ENCODE peak calls at places on chromosomes 1 and 21, in eight cellular contexts. G is thyroid gland, O is HCT116, U is ovary, T is prostate gland, S is transverse colon, W is stomach, A is A549. M is an unnamed sample.

GRCh38 chr21:30248844-30249243 is 32.9 kb upstream of the CLDN8 start:
- DNase-seq in S (no peak), U (no peak), T (no peak), A (no peak), G (no peak), W (no peak), O (no peak), M (no peak)

GRCh38 chr1:12046749-12047119 is 16.4 kb upstream of the TNFRSF8 start:
- DNase-seq in G (no peak), U (no peak), S (no peak), W (no peak), A (no peak), T (no peak), O (no peak), M (no peak)

GRCh38 chr1:197471248-197472035 is 203.4 kb downstream of the CRB1 start:
- DNase-seq in S (no peak), O (no peak), A (no peak), T (no peak), U (peak; percentile 36), G (no peak), W (no peak), M (no peak)

GRCh38 chr21:18204931-18205330 is 39.7 kb upstream of the CHODL start:
- DNase-seq in S (no peak), G (no peak), O (no peak), T (no peak), A (no peak), U (no peak), W (no peak), M (no peak)

GRCh38 chr1:246608616-246609376 is 42.5 kb downstream of the CNST start:
- DNase-seq in G (peak; percentile 78), U (peak; percentile 41), W (peak; percentile 93), T (peak; percentile 93), O (peak; percentile 56), A (peak; percentile 88), S (peak; percentile 76), M (peak; percentile 79)

GRCh38 chr1:220681220-220681847 is 8.8 kb upstream of the C1orf115 start:
- DNase-seq in A (no peak), T (no peak), U (no peak), O (no peak), G (no peak), W (no peak), S (no peak), M (no peak)

GRCh38 chr1:160007577-160008200 is 24.1 kb downstream of the PIGM start:
- DNase-seq in O (peak; percentile 31), A (peak; percentile 26), S (no peak), T (no peak), G (no peak), U (no peak), W (no peak), M (no peak)

GRCh38 chr1:64019818-64020217 is 183.6 kb upstream of the UBE2U start:
- DNase-seq in G (peak; percentile 21), O (no peak), T (no peak), U (no peak), W (peak; percentile 41), S (peak; percentile 18), A (peak; percentile 2), M (peak; percentile 53)

GRCh38 chr1:185775505-185775904 is 41.3 kb downstream of the HMCN1 start:
- DNase-seq in U (no peak), O (no peak), W (no peak), T (no peak), G (no peak), A (no peak), S (no peak), M (no peak)

GRCh38 chr21:45829566-45830147 is 151.9 kb upstream of the COL6A1 start:
- DNase-seq in A (no peak), G (no peak), S (no peak), T (no peak), U (no peak), W (no peak), O (no peak), M (peak; percentile 80)

GRCh38 chr1:93056214-93056613 is 22.9 kb upstream of the MTF2 start:
- DNase-seq in U (no peak), O (no peak), T (no peak), A (no peak), G (no peak), W (no peak), S (no peak), M (no peak)

GRCh38 chr1:214037468-214037867 is 49.7 kb downstream of the PROX1 start:
- DNase-seq in S (no peak), T (no peak), U (no peak), G (no peak), O (no peak), W (no peak), A (no peak), M (no peak)

GRCh38 chr1:116826818-116827606 is 72.8 kb downstream of the CD2 start:
- DNase-seq in A (peak; percentile 18), G (no peak), U (no peak), T (no peak), S (no peak), W (no peak), O (no peak), M (no peak)

GRCh38 chr1:222284466-222284865 is 263.4 kb downstream of the HHIPL2 start:
- DNase-seq in W (no peak), T (no peak), A (no peak), G (no peak), O (no peak), S (no peak), U (no peak), M (no peak)

GRCh38 chr1:45846931-45847330 is 43.5 kb downstream of the MAST2 start:
- DNase-seq in T (no peak), G (no peak), S (no peak), O (no peak), W (no peak), U (no peak), A (no peak), M (no peak)

GRCh38 chr1:45840704-45841103 is 37.3 kb downstream of the MAST2 start:
- DNase-seq in T (no peak), U (no peak), W (no peak), O (no peak), A (no peak), S (no peak), G (peak; percentile 54), M (no peak)

GRCh38 chr1:45848097-45848496 is 44.7 kb downstream of the MAST2 start:
- DNase-seq in A (no peak), W (peak; percentile 48), O (no peak), G (no peak), U (no peak), T (no peak), S (no peak), M (no peak)

GRCh38 chr1:45842786-45843185 is 39.4 kb downstream of the MAST2 start:
- DNase-seq in O (no peak), G (no peak), W (no peak), T (no peak), U (no peak), A (no peak), S (no peak), M (no peak)

DNA sequence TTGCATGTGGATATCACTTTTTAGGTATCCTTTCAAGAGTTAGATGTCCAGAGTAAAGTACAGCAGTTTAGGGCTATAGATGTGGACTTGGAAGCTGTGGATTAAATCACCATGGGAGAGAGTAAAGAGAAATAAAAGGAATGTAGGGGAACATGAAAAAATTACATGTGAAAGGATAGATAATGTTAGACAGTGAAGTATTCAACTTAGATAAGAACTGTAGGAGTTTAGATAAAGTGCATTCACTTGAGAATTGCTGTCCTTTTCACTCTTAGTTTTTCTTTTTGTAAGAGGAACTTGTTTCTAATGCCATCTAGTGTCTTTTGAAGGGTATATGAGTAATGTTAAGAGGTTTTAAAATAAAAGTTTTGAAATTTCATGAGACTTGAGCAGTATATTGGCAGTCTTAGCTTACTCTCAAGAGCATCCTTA is 40.1 kb downstream of the MAST2 start:
- DNase-seq in S (no peak), A (peak; percentile 16), T (no peak), W (no peak), O (no peak), U (no peak), G (no peak), M (no peak)
- TF ChIP-seq CTCF in S (no peak), A (peak; percentile 30), T (no peak), W (no peak), O (peak; percentile 18), U (no peak), G (peak; percentile 45), M (no peak)

DNA sequence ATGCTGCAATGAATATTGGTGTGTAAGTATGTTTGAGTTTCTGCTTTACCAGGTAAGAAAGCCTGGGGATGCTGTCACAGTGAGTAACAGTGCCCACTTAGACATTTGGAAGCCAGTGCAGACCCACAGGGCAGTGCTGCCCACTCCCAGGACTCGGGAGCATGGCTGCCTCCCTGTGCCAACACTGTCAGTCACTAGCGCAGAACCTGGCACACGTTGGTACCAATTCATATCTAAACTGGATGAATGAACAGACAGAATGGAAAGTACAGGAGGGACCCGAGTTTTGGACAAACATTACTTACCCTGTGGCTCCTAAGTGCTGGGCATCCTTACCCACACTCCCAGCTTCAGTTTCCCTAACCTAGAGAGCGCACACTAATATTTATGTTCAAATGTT is 1.6 kb upstream of the EVA1C start:
- DNase-seq in T (no peak), S (no peak), G (no peak), U (no peak), O (no peak), A (no peak), W (peak; percentile 42), M (no peak)
- TF ChIP-seq POLR2A in T (no peak), S (no peak), G (no peak), U (no peak), O (no peak), A (no peak), W (no peak), M (no peak)

DNA sequence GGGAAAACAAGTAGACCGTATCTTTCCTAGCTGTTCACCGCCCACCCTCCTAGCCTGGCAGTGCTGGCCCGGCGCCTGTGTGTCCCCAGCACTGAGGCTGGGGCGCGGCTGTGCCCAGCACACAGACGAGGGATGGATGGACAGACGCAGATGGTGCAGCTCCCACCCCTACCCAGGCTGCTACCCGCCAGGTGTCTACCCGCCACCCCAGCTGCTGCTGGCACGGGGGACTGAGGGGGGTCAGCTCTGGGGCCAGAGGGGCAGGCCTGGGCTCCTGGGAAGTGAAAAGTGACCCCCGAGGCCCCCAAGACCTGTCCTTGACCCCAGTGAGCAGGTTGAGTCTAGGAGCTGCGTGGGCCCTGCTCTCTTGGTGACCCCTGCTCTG is 2.9 kb upstream of the VWA1 start:
- DNase-seq in W (no peak), A (no peak), G (no peak), U (no peak), O (no peak), S (no peak), T (no peak), M (no peak)
- H3K4me3 ChIP-seq in W (no peak overlapping the region), A (no peak overlapping the region), G (no peak overlapping the region), U (no peak overlapping the region), O (no peak overlapping the region), S (no peak overlapping the region), T (no peak overlapping the region), M (no peak overlapping the region)

DNA sequence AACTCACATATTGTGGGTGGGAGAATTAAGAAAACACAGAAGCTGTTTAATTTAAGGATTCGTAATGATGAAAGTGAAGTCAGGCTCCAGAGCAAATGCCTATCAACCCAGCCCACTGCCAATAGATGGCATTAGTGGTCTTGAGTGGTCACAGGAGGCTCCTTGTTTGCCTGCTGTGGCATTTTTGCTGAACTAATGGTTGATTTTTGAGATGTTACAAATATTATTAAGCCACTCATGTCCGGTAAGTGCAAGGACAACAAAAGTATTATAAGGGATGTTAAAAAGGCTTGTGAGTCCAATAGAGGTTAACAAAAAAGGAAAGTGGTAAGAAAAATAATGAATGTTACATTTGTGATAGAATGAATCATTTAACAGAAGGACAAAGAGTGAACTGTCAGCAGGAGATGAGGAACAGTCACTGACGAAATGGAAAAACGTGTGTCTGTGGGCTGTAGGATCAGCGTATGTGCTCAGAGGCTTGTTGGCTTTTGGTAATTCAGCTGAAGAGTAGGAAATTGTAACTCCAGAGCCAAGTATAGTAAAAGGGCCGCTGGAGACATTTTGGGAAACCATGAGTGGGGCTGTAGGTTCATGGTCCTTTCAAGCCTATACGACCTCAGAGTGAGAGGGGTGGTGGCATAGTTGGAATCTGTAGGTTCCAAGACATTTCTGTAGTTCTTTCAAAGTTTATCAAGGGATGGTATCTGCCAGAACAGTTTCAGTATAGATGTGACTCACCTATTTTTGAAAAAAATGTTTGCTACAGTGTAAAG is 11.2 kb downstream of the SFT2D2 start:
- DNase-seq in S (no peak), G (no peak), T (no peak), W (no peak), U (no peak), A (no peak), O (no peak), M (no peak)
- TF ChIP-seq CTCF in S (no peak), G (no peak), T (no peak), W (no peak), U (no peak), A (no peak), O (no peak), M (no peak)